ENCODE peak calls at places on chromosomes 12 and 14, in five cellular contexts. One of them, this sample, is unnamed.

GRCh38 chr14:97218713-97219355 is 421.7 kb downstream of the VRK1 start:
- DNase-seq in endodermal cell: peak; percentile 87
- DNase-seq in DND-41: peak; percentile 61
- DNase-seq in GM23338: peak; percentile 77
- DNase-seq in CD4-positive, CD25-positive, alpha-beta regulatory T cell: peak; percentile 16
- DNase-seq in this sample: no peak

GRCh38 chr12:49121047-49121696 is 10.0 kb downstream of the TUBA1B start:
- DNase-seq in endodermal cell: peak; percentile 84
- DNase-seq in DND-41: no peak
- DNase-seq in GM23338: peak; percentile 84
- DNase-seq in CD4-positive, CD25-positive, alpha-beta regulatory T cell: no peak
- DNase-seq in this sample: no peak

GRCh38 chr14:95483843-95484165 is 32.6 kb downstream of the SYNE3 start:
- DNase-seq in endodermal cell: no peak
- DNase-seq in DND-41: no peak
- DNase-seq in GM23338: no peak
- DNase-seq in CD4-positive, CD25-positive, alpha-beta regulatory T cell: no peak
- DNase-seq in this sample: peak; percentile 46

GRCh38 chr12:82904219-82904795 is 217.6 kb downstream of the TMTC2 start:
- DNase-seq in endodermal cell: no peak
- DNase-seq in DND-41: no peak
- DNase-seq in GM23338: no peak
- DNase-seq in CD4-positive, CD25-positive, alpha-beta regulatory T cell: no peak
- DNase-seq in this sample: no peak

GRCh38 chr12:48917857-48918537 is 7.3 kb downstream of the FKBP11 start:
- DNase-seq in endodermal cell: no peak
- DNase-seq in DND-41: peak; percentile 69
- DNase-seq in GM23338: no peak
- DNase-seq in CD4-positive, CD25-positive, alpha-beta regulatory T cell: peak; percentile 79
- DNase-seq in this sample: no peak

GRCh38 chr12:88578821-88579518 is 1.3 kb downstream of the KITLG start:
- DNase-seq in endodermal cell: peak; percentile 85
- DNase-seq in DND-41: no peak
- DNase-seq in GM23338: peak; percentile 77
- DNase-seq in CD4-positive, CD25-positive, alpha-beta regulatory T cell: no peak
- DNase-seq in this sample: no peak

GRCh38 chr12:99983721-99984258 is 946 bp downstream of the ANKS1B start:
- DNase-seq in endodermal cell: no peak
- DNase-seq in DND-41: no peak
- DNase-seq in GM23338: no peak
- DNase-seq in CD4-positive, CD25-positive, alpha-beta regulatory T cell: no peak
- DNase-seq in this sample: no peak

GRCh38 chr12:25994252-25994651 is 35.8 kb downstream of the RASSF8 start:
- DNase-seq in endodermal cell: no peak
- DNase-seq in DND-41: no peak
- DNase-seq in GM23338: no peak
- DNase-seq in CD4-positive, CD25-positive, alpha-beta regulatory T cell: no peak
- DNase-seq in this sample: no peak

GRCh38 chr12:100141666-100141997 is 1.0 kb downstream of the BLTP3B start:
- DNase-seq in endodermal cell: no peak
- DNase-seq in DND-41: peak; percentile 20
- DNase-seq in GM23338: no peak
- DNase-seq in CD4-positive, CD25-positive, alpha-beta regulatory T cell: peak; percentile 75
- DNase-seq in this sample: no peak

GRCh38 chr12:27785882-27786570 is 6.0 kb upstream of the MANSC4 start:
- DNase-seq in endodermal cell: no peak
- DNase-seq in DND-41: no peak
- DNase-seq in GM23338: no peak
- DNase-seq in CD4-positive, CD25-positive, alpha-beta regulatory T cell: peak; percentile 33
- DNase-seq in this sample: no peak

GRCh38 chr12:98543701-98544100 is 28.3 kb downstream of the TMPO start:
- DNase-seq in endodermal cell: no peak
- DNase-seq in DND-41: no peak
- DNase-seq in GM23338: no peak
- DNase-seq in CD4-positive, CD25-positive, alpha-beta regulatory T cell: no peak
- DNase-seq in this sample: no peak

GRCh38 chr12:54378791-54379400 is 5.6 kb downstream of the ZNF385A start:
- DNase-seq in endodermal cell: peak; percentile 94
- DNase-seq in DND-41: peak; percentile 43
- DNase-seq in GM23338: peak; percentile 80
- DNase-seq in CD4-positive, CD25-positive, alpha-beta regulatory T cell: no peak
- DNase-seq in this sample: peak; percentile 92

GRCh38 chr12:104930388-104931326 is 27.4 kb downstream of the SLC41A2 start:
- DNase-seq in endodermal cell: no peak
- DNase-seq in DND-41: no peak
- DNase-seq in GM23338: no peak
- DNase-seq in CD4-positive, CD25-positive, alpha-beta regulatory T cell: peak; percentile 34
- DNase-seq in this sample: no peak

GRCh38 chr14:55911794-55912193 is 206.4 kb upstream of the PELI2 start:
- DNase-seq in endodermal cell: no peak
- DNase-seq in DND-41: no peak
- DNase-seq in GM23338: no peak
- DNase-seq in CD4-positive, CD25-positive, alpha-beta regulatory T cell: no peak
- DNase-seq in this sample: no peak

GRCh38 chr12:108457006-108457733 is 57.9 kb upstream of the FICD start:
- DNase-seq in endodermal cell: peak; percentile 79
- DNase-seq in DND-41: peak; percentile 14
- DNase-seq in GM23338: peak; percentile 91
- DNase-seq in CD4-positive, CD25-positive, alpha-beta regulatory T cell: peak; percentile 48
- DNase-seq in this sample: no peak

GRCh38 chr14:80055912-80056801 is 155.1 kb downstream of the DIO2 start:
- DNase-seq in endodermal cell: peak; percentile 82
- DNase-seq in DND-41: peak; percentile 48
- DNase-seq in GM23338: peak; percentile 70
- DNase-seq in CD4-positive, CD25-positive, alpha-beta regulatory T cell: peak; percentile 12
- DNase-seq in this sample: no peak

GRCh38 chr12:124663771-124664366 is 96.5 kb upstream of the NCOR2 start:
- DNase-seq in endodermal cell: peak; percentile 73
- DNase-seq in DND-41: no peak
- DNase-seq in GM23338: no peak
- DNase-seq in CD4-positive, CD25-positive, alpha-beta regulatory T cell: no peak
- DNase-seq in this sample: no peak

GRCh38 chr12:1552978-1553471 is 41.4 kb downstream of the FBXL14 start:
- DNase-seq in endodermal cell: peak; percentile 22
- DNase-seq in DND-41: no peak
- DNase-seq in GM23338: no peak
- DNase-seq in CD4-positive, CD25-positive, alpha-beta regulatory T cell: no peak
- DNase-seq in this sample: no peak

GRCh38 chr12:114320101-114320500 is 85.8 kb downstream of the TBX5 start:
- DNase-seq in endodermal cell: no peak
- DNase-seq in DND-41: no peak
- DNase-seq in GM23338: no peak
- DNase-seq in CD4-positive, CD25-positive, alpha-beta regulatory T cell: no peak
- DNase-seq in this sample: no peak

GRCh38 chr14:101622251-101623076 is 61.2 kb downstream of the DIO3 start:
- DNase-seq in endodermal cell: no peak
- DNase-seq in DND-41: no peak
- DNase-seq in GM23338: no peak
- DNase-seq in CD4-positive, CD25-positive, alpha-beta regulatory T cell: no peak
- DNase-seq in this sample: no peak

GRCh38 chr12:26031814-26032213 is 73.3 kb downstream of the RASSF8 start:
- DNase-seq in endodermal cell: no peak
- DNase-seq in DND-41: no peak
- DNase-seq in GM23338: no peak
- DNase-seq in CD4-positive, CD25-positive, alpha-beta regulatory T cell: no peak
- DNase-seq in this sample: no peak

GRCh38 chr12:117507547-117507946 is 146.1 kb upstream of the NOS1 start:
- DNase-seq in endodermal cell: peak; percentile 60
- DNase-seq in DND-41: no peak
- DNase-seq in GM23338: no peak
- DNase-seq in CD4-positive, CD25-positive, alpha-beta regulatory T cell: no peak
- DNase-seq in this sample: no peak

GRCh38 chr12:45122776-45123380 is 72.0 kb upstream of the DBX2 start:
- DNase-seq in endodermal cell: peak; percentile 63
- DNase-seq in DND-41: no peak
- DNase-seq in GM23338: peak; percentile 66
- DNase-seq in CD4-positive, CD25-positive, alpha-beta regulatory T cell: no peak
- DNase-seq in this sample: no peak

GRCh38 chr12:1083888-1084262 is 92.9 kb downstream of the ERC1 start:
- DNase-seq in endodermal cell: no peak
- DNase-seq in DND-41: no peak
- DNase-seq in GM23338: peak; percentile 43
- DNase-seq in CD4-positive, CD25-positive, alpha-beta regulatory T cell: no peak
- DNase-seq in this sample: no peak

GRCh38 chr12:54759751-54760150 is 94.6 kb upstream of the MUCL1 start:
- DNase-seq in endodermal cell: peak; percentile 84
- DNase-seq in DND-41: peak; percentile 21
- DNase-seq in GM23338: peak; percentile 87
- DNase-seq in CD4-positive, CD25-positive, alpha-beta regulatory T cell: peak; percentile 39
- DNase-seq in this sample: no peak

GRCh38 chr14:22650960-22651521 is 6.9 kb upstream of the OR6J1 start:
- DNase-seq in endodermal cell: no peak
- DNase-seq in DND-41: peak; percentile 8
- DNase-seq in GM23338: no peak
- DNase-seq in CD4-positive, CD25-positive, alpha-beta regulatory T cell: no peak
- DNase-seq in this sample: no peak

GRCh38 chr12:45566257-45566656 is 163.2 kb upstream of the ARID2 start:
- DNase-seq in endodermal cell: no peak
- DNase-seq in DND-41: no peak
- DNase-seq in GM23338: no peak
- DNase-seq in CD4-positive, CD25-positive, alpha-beta regulatory T cell: no peak
- DNase-seq in this sample: no peak

GRCh38 chr14:36344211-36344610 is 23.8 kb upstream of the MBIP start:
- DNase-seq in endodermal cell: no peak
- DNase-seq in DND-41: no peak
- DNase-seq in GM23338: no peak
- DNase-seq in CD4-positive, CD25-positive, alpha-beta regulatory T cell: no peak
- DNase-seq in this sample: no peak

GRCh38 chr12:59929091-59929490 is 333.3 kb downstream of the SLC16A7 start:
- DNase-seq in endodermal cell: no peak
- DNase-seq in DND-41: no peak
- DNase-seq in GM23338: no peak
- DNase-seq in CD4-positive, CD25-positive, alpha-beta regulatory T cell: no peak
- DNase-seq in this sample: no peak

GRCh38 chr14:92755495-92755894 is 7.1 kb upstream of the LGMN start:
- DNase-seq in endodermal cell: no peak
- DNase-seq in DND-41: no peak
- DNase-seq in GM23338: no peak
- DNase-seq in CD4-positive, CD25-positive, alpha-beta regulatory T cell: no peak
- DNase-seq in this sample: no peak

GRCh38 chr12:91381309-91381804 is 198.7 kb upstream of the DCN start:
- DNase-seq in endodermal cell: peak; percentile 94
- DNase-seq in DND-41: no peak
- DNase-seq in GM23338: peak; percentile 94
- DNase-seq in CD4-positive, CD25-positive, alpha-beta regulatory T cell: peak; percentile 53
- DNase-seq in this sample: no peak

GRCh38 chr12:10554228-10554970 is 48.7 kb downstream of the EIF2S3B start:
- DNase-seq in endodermal cell: no peak
- DNase-seq in DND-41: peak; percentile 48
- DNase-seq in GM23338: no peak
- DNase-seq in CD4-positive, CD25-positive, alpha-beta regulatory T cell: no peak
- DNase-seq in this sample: no peak

GRCh38 chr12:69092137-69092536 is 147.2 kb upstream of the CPSF6 start:
- DNase-seq in endodermal cell: no peak
- DNase-seq in DND-41: no peak
- DNase-seq in GM23338: no peak
- DNase-seq in CD4-positive, CD25-positive, alpha-beta regulatory T cell: no peak
- DNase-seq in this sample: no peak

GRCh38 chr12:49664167-49664566 is 40.8 kb downstream of the PRPF40B start:
- DNase-seq in endodermal cell: no peak
- DNase-seq in DND-41: no peak
- DNase-seq in GM23338: no peak
- DNase-seq in CD4-positive, CD25-positive, alpha-beta regulatory T cell: no peak
- DNase-seq in this sample: no peak

GRCh38 chr14:96508900-96509299 is 6.7 kb downstream of the PAPOLA start:
- DNase-seq in endodermal cell: no peak
- DNase-seq in DND-41: no peak
- DNase-seq in GM23338: no peak
- DNase-seq in CD4-positive, CD25-positive, alpha-beta regulatory T cell: no peak
- DNase-seq in this sample: no peak

GRCh38 chr12:70583251-70583650 is 54.0 kb downstream of the PTPRB start:
- DNase-seq in endodermal cell: no peak
- DNase-seq in DND-41: no peak
- DNase-seq in GM23338: no peak
- DNase-seq in CD4-positive, CD25-positive, alpha-beta regulatory T cell: no peak
- DNase-seq in this sample: no peak

DNA sequence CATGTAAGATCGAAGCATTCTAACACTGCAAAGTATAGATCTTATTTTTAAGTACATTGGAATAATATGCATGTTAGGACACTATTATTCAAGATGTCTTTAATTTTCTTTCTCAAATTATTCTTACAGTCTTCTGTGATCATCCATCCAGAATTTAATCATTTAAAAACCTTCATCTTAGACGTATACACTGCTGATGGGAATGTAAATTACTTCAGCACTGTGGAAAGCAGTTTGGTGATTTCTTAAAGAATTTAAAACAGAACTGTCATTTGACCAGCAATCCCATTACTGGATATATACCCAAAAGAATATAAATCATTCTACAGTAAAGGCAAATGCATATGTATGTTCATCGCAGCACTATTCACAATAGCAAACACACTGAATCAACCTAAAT is 3.2 kb upstream of the RPS29 start:
- DNase-seq in endodermal cell: no peak
- DNase-seq in DND-41: no peak
- DNase-seq in GM23338: no peak
- DNase-seq in CD4-positive, CD25-positive, alpha-beta regulatory T cell: no peak
- DNase-seq in this sample: no peak
- H3K36me3 ChIP-seq in endodermal cell: peaks cover 6% of the 10 kb centered on the region
- H3K36me3 ChIP-seq in DND-41: peaks cover 8% of the 10 kb centered on the region
- H3K36me3 ChIP-seq in GM23338: peaks cover 6% of the 10 kb centered on the region
- H3K36me3 ChIP-seq in CD4-positive, CD25-positive, alpha-beta regulatory T cell: peaks cover 3% of the 10 kb centered on the region
- H3K36me3 ChIP-seq in this sample: no peaks in the 10 kb centered on the region

GRCh38 chr14:81433378-81433777 is 33.3 kb upstream of the STON2 start:
- DNase-seq in endodermal cell: peak; percentile 72
- DNase-seq in DND-41: no peak
- DNase-seq in GM23338: no peak
- DNase-seq in CD4-positive, CD25-positive, alpha-beta regulatory T cell: no peak
- DNase-seq in this sample: no peak
- H3K4me3 ChIP-seq in endodermal cell: no peak overlapping the region
- H3K4me3 ChIP-seq in DND-41: no peak overlapping the region
- H3K4me3 ChIP-seq in GM23338: peak overlapping the region; percentile 73
- H3K4me3 ChIP-seq in CD4-positive, CD25-positive, alpha-beta regulatory T cell: no peak overlapping the region
- H3K4me3 ChIP-seq in this sample: no peak overlapping the region

GRCh38 chr12:109488051-109488665 is 10.7 kb downstream of the UBE3B start:
- DNase-seq in endodermal cell: no peak
- DNase-seq in DND-41: no peak
- DNase-seq in GM23338: no peak
- DNase-seq in CD4-positive, CD25-positive, alpha-beta regulatory T cell: no peak
- DNase-seq in this sample: no peak
- H3K36me3 ChIP-seq in endodermal cell: peaks cover 91% of the 10 kb centered on the region
- H3K36me3 ChIP-seq in DND-41: peaks cover 90% of the 10 kb centered on the region
- H3K36me3 ChIP-seq in GM23338: peaks cover 17% of the 10 kb centered on the region
- H3K36me3 ChIP-seq in CD4-positive, CD25-positive, alpha-beta regulatory T cell: peaks cover 97% of the 10 kb centered on the region
- H3K36me3 ChIP-seq in this sample: peaks cover 11% of the 10 kb centered on the region

GRCh38 chr14:104650057-104650980 is 39.1 kb upstream of the INF2 start:
- DNase-seq in endodermal cell: peak; percentile 93
- DNase-seq in DND-41: peak; percentile 74
- DNase-seq in GM23338: peak; percentile 91
- DNase-seq in CD4-positive, CD25-positive, alpha-beta regulatory T cell: peak; percentile 43
- DNase-seq in this sample: peak; percentile 90
- H3K4me3 ChIP-seq in endodermal cell: peak overlapping the region; percentile 85
- H3K4me3 ChIP-seq in DND-41: peak overlapping the region; percentile 36
- H3K4me3 ChIP-seq in GM23338: peak overlapping the region; percentile 89
- H3K4me3 ChIP-seq in CD4-positive, CD25-positive, alpha-beta regulatory T cell: no peak overlapping the region
- H3K4me3 ChIP-seq in this sample: no peak overlapping the region

This sample was measured in aorta.